ENCODE peak calls at places on chromosome 18, in seven cellular contexts. M is activated T-cell treated with anti-CD3 and anti-CD28 coated beads for 1 hour, G is AG04450, X is CMK, J is T-helper 9 cell, B is COR-L47, I is Caki2. D is an unnamed sample.

GRCh38 chr18:22124970-22125369 is 44.4 kb upstream of the GATA6 start:
- DNase-seq in G (no peak), B (no peak), I (no peak), M (no peak), J (no peak), X (no peak), D (no peak)

GRCh38 chr18:22020127-22020866 is 149.1 kb upstream of the GATA6 start:
- DNase-seq in X (no peak), G (no peak), I (no peak), J (no peak), M (no peak), B (no peak), D (no peak)

GRCh38 chr18:42338683-42339082 is 383.6 kb downstream of the PIK3C3 start:
- DNase-seq in B (no peak), M (no peak), X (no peak), I (peak), J (no peak), G (no peak), D (no peak)

GRCh38 chr18:59696311-59697235 is 650 bp downstream of the CCBE1 start:
- DNase-seq in I (no peak), J (no peak), B (peak), M (no peak), X (no peak), G (no peak), D (no peak)

GRCh38 chr18:39561136-39561535 is 1995.5 kb upstream of the CELF4 start:
- DNase-seq in B (no peak), G (no peak), I (no peak), M (no peak), X (no peak), J (no peak), D (no peak)

GRCh38 chr18:9647496-9648323 is 33.4 kb upstream of the PPP4R1 start:
- DNase-seq in X (no peak), G (no peak), J (no peak), B (no peak), I (peak), M (no peak), D (no peak)

GRCh38 chr18:35436076-35436649 is 59.0 kb upstream of the ZNF396 start:
- DNase-seq in M (no peak), J (no peak), X (no peak), I (no peak), B (no peak), G (no peak), D (no peak)

GRCh38 chr18:68779169-68779568 is 18.7 kb upstream of the CCDC102B start:
- DNase-seq in I (no peak), B (no peak), J (no peak), G (no peak), X (no peak), M (no peak), D (no peak)

GRCh38 chr18:58314284-58314683 is 270.3 kb downstream of the NEDD4L start:
- DNase-seq in I (peak), G (peak), J (no peak), X (no peak), B (no peak), M (no peak), D (no peak)

GRCh38 chr18:6327485-6327884 is 87.2 kb downstream of the L3MBTL4 start:
- DNase-seq in I (no peak), X (no peak), B (no peak), G (no peak), M (no peak), J (no peak), D (no peak)

GRCh38 chr18:75524181-75524580 is 96.7 kb upstream of the SMIM21 start:
- DNase-seq in J (no peak), X (no peak), I (no peak), M (no peak), B (no peak), G (no peak), D (no peak)

GRCh38 chr18:11071300-11071699 is 78.1 kb downstream of the PIEZO2 start:
- DNase-seq in B (no peak), J (no peak), I (no peak), G (no peak), M (no peak), X (no peak), D (no peak)

GRCh38 chr18:5057348-5058012 is 139.6 kb downstream of the AKAIN1 start:
- DNase-seq in X (peak), B (peak), G (no peak), J (peak), I (peak), M (peak), D (peak)

GRCh38 chr18:79424008-79424565 is 28.4 kb downstream of the NFATC1 start:
- DNase-seq in X (no peak), I (no peak), B (no peak), G (no peak), J (no peak), M (no peak), D (no peak)

GRCh38 chr18:8800041-8800441 is 94.7 kb downstream of the MTCL1 start:
- DNase-seq in X (no peak), J (no peak), G (peak), M (no peak), B (no peak), I (no peak), D (no peak)

GRCh38 chr18:64132871-64133270 is 16.0 kb downstream of the LINC00305 start:
- DNase-seq in B (no peak), J (no peak), M (no peak), I (no peak), X (no peak), G (no peak), D (no peak)

GRCh38 chr18:79439201-79440023 is 43.7 kb downstream of the NFATC1 start:
- DNase-seq in B (no peak), I (no peak), J (no peak), X (no peak), M (peak), G (no peak), D (no peak)

GRCh38 chr18:44181951-44182350 is 498.7 kb upstream of the SETBP1 start:
- DNase-seq in X (no peak), B (no peak), J (no peak), M (no peak), G (no peak), I (no peak), D (no peak)

GRCh38 chr18:6992761-6993160 is 124.8 kb downstream of the LAMA1 start:
- DNase-seq in M (no peak), B (no peak), J (no peak), G (no peak), I (no peak), X (no peak), D (no peak)